ENCODE peak calls at places on chromosomes 7 and 10, in ten cellular contexts. K, V, T, O, Z, M, P, G, R and L are unnamed samples.
A peak's percentile ranks its signal among the peaks of the same experiment; 100 is the strongest.

GRCh38 chr7:117731455-117731854 is 141.8 kb downstream of the CTTNBP2 start:
- DNase-seq in K (no peak), V (no peak), T (no peak), O (no peak), Z (no peak), M (no peak), P (no peak), G (no peak), R (no peak), L (no peak)

GRCh38 chr7:69373171-69374035 is 224.9 kb upstream of the AUTS2 start:
- DNase-seq in K (no peak), V (no peak), T (no peak), O (peak; percentile 36), Z (no peak), M (no peak), P (no peak), G (no peak), R (no peak), L (no peak)

GRCh38 chr7:66055321-66055956 is 20.2 kb upstream of the ASL start:
- DNase-seq in K (no peak), V (no peak), T (peak; percentile 11), O (peak; percentile 76), Z (peak; percentile 34), M (no peak), P (no peak), G (no peak), R (no peak), L (no peak)

GRCh38 chr10:20863008-20863407 is 34.1 kb downstream of the NEBL start:
- DNase-seq in K (no peak), V (no peak), T (no peak), O (no peak), Z (no peak), M (no peak), P (no peak), G (no peak), R (no peak), L (no peak)

GRCh38 chr7:108211382-108212201 is 81.4 kb upstream of the LAMB4 start:
- DNase-seq in K (no peak), V (peak; percentile 15), T (no peak), O (peak; percentile 74), Z (peak; percentile 83), M (no peak), P (no peak), G (no peak), R (no peak), L (no peak)

GRCh38 chr10:114729103-114729659 is 71.1 kb upstream of the ABLIM1 start:
- DNase-seq in K (no peak), V (no peak), T (no peak), O (no peak), Z (no peak), M (no peak), P (no peak), G (no peak), R (no peak), L (no peak)

GRCh38 chr7:330554-331230 is 40.7 kb downstream of the FOXL3 start:
- DNase-seq in K (no peak), V (no peak), T (peak; percentile 84), O (no peak), Z (no peak), M (no peak), P (no peak), G (no peak), R (no peak), L (no peak)

GRCh38 chr7:21086688-21087087 is 300.0 kb upstream of the SP8 start:
- DNase-seq in K (no peak), V (peak; percentile 66), T (no peak), O (no peak), Z (peak; percentile 71), M (no peak), P (no peak), G (no peak), R (no peak), L (no peak)

DNA sequence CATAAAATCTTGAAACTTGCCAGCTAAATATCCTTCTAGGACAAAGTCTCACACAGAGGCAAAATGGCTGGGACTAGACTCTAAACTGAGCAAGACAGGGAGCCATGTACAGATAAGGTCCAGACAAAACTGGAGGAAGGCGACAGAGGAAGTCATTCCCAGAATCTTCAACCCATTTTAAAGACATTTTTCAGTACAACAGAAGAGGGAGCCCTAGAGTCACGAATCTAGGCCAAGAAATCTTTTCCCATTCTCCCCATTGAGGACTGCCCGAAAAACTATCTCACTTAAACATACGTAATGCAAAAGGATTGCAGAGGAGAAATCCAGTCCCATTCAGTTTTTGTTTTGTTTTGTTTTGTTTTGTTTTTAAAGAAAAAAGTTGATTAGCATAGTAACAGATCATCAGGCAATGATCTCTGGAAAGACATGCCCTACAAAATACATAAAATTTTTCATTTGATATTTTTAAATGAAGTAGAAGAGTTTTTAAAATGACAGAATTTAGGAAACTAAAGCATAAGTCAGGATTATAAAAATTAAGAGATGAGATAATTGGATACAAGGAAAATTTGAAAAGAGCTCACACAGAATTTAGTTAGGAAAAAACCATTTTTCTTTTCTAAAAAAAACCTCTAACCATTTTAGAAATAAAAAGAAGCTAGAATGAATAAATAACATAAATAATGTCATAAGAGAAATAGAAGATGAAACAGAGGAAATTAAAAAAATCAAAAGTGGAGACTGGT is 16.9 kb upstream of the PRF1 start:
- DNase-seq in K (no peak), V (peak; percentile 36), T (peak; percentile 70), O (peak; percentile 74), Z (peak; percentile 23), M (no peak), P (no peak), G (no peak), R (no peak), L (no peak)
- TF ChIP-seq CTCF in K (no peak), V (no peak), T (peak; percentile 34), O (peak; percentile 57), Z (peak; percentile 12), M (peak; percentile 50), P (no peak), G (no peak), R (no peak), L (no peak)

GRCh38 chr10:79065091-79065551 is 3.6 kb upstream of the ZMIZ1 start:
- DNase-seq in K (no peak), V (no peak), T (peak; percentile 48), O (no peak), Z (no peak), M (no peak), P (no peak), G (no peak), R (no peak), L (no peak)

GRCh38 chr10:79068203-79068561 is 584 bp upstream of the ZMIZ1 start:
- DNase-seq in K (no peak), V (no peak), T (peak; percentile 92), O (no peak), Z (no peak), M (no peak), P (peak; percentile 43), G (no peak), R (peak; percentile 81), L (no peak)

GRCh38 chr10:79065853-79066252 is 2.9 kb upstream of the ZMIZ1 start:
- DNase-seq in K (no peak), V (no peak), T (no peak), O (no peak), Z (no peak), M (no peak), P (no peak), G (no peak), R (no peak), L (no peak)

GRCh38 chr10:79067241-79068202 is 1.2 kb upstream of the ZMIZ1 start:
- DNase-seq in K (peak; percentile 90), V (peak; percentile 90), T (peak; percentile 98), O (peak; percentile 83), Z (peak; percentile 92), M (peak; percentile 97), P (peak; percentile 94), G (peak; percentile 83), R (peak; percentile 93), L (peak; percentile 96)

GRCh38 chr10:79066460-79067240 is 2.1 kb upstream of the ZMIZ1 start:
- DNase-seq in K (no peak), V (no peak), T (peak; percentile 95), O (peak; percentile 60), Z (peak; percentile 46), M (peak; percentile 40), P (no peak), G (peak; percentile 54), R (no peak), L (no peak)
- TF ChIP-seq CTCF in K (no peak), V (no peak), T (no peak), O (peak; percentile 56), Z (peak; percentile 28), M (peak; percentile 28), P (peak; percentile 53), G (no peak), R (no peak), L (no peak)

DNA sequence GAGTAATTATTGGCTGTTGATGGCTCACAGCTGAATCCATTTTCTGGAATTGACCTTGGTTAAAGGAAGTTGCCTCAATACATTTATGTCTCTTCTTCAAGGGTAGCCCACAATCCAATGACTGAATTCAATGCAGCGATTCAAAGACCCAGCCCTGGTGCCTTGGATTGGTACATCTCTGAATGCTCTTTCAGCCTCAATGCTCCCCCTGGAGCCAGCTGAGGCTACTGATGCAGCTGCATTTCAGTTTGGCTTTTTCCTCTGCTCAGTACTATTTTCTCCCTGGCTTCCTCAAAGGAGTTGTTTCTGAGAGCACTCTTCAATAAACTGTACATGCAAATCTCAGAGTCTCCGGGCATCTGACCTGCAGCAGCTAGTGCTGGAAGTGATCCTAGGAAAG is 633 bp upstream of the EBLN1 start:
- DNase-seq in K (no peak), V (no peak), T (no peak), O (no peak), Z (no peak), M (peak; percentile 47), P (no peak), G (no peak), R (no peak), L (no peak)
- TF ChIP-seq CTCF in K (no peak), V (no peak), T (peak; percentile 13), O (peak; percentile 18), Z (no peak), M (peak; percentile 41), P (peak; percentile 25), G (no peak), R (no peak), L (no peak)

GRCh38 chr7:41885748-41886147 is 182.9 kb upstream of the INHBA start:
- DNase-seq in K (no peak), V (no peak), T (no peak), O (peak; percentile 70), Z (no peak), M (no peak), P (no peak), G (no peak), R (no peak), L (no peak)

GRCh38 chr7:41886257-41886905 is 183.5 kb upstream of the INHBA start:
- DNase-seq in K (no peak), V (no peak), T (peak; percentile 85), O (peak; percentile 98), Z (peak; percentile 65), M (no peak), P (no peak), G (peak; percentile 26), R (no peak), L (no peak)

GRCh38 chr7:41885078-41885477 is 182.2 kb upstream of the INHBA start:
- DNase-seq in K (no peak), V (peak; percentile 11), T (peak; percentile 38), O (peak; percentile 60), Z (peak; percentile 56), M (no peak), P (no peak), G (no peak), R (no peak), L (no peak)

GRCh38 chr7:41887446-41887845 is 184.6 kb upstream of the INHBA start:
- DNase-seq in K (no peak), V (no peak), T (no peak), O (no peak), Z (no peak), M (no peak), P (no peak), G (no peak), R (no peak), L (no peak)

DNA sequence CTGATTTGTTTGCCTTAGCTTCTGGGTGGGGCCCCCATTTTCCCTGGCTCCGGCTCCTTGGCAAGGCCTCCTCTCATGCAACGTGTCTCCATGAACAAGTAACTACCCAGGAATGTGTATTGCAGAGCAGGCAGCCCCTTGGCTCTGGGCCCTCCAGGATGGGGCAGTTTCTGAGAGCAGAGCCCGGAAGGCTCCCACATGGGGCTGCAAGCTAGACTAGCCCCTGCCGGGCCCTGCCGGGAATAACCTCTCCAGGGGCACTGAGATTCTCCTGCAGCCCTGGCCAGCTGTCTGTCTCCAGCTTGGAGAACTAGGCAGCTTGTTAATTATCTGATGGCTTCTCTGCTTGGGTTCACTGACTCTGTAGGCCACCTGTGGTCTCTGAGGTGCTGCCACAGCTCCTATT is 184.0 kb upstream of the INHBA start:
- DNase-seq in K (peak; percentile 83), V (no peak), T (peak; percentile 88), O (peak; percentile 97), Z (peak; percentile 72), M (no peak), P (no peak), G (peak; percentile 43), R (peak; percentile 86), L (no peak)
- TF ChIP-seq CTCF in K (no peak), V (no peak), T (peak; percentile 58), O (peak; percentile 57), Z (no peak), M (no peak), P (no peak), G (no peak), R (no peak), L (no peak)